ENCODE peak calls at places on chromosome 19, in nine cellular contexts. L is psoas muscle; R is activated CD4-positive, alpha-beta T cell treated with anti-CD3 and anti-CD28 coated beads, Interleukin-2, amount 10 ng/mL, durations not matched to agents 7 days and 5 days; Y is OCI-LY7; H is stimulated activated CD4-positive, alpha-beta T cell treated with anti-CD3 and anti-CD28 coated beads, Interleukin-4, amount 100 ng/mL, for 24 hours; F is HFF-Myc; C is activated CD4-positive, alpha-beta memory T cell treated with anti-CD3 and anti-CD28 coated beads, Interleukin-2, amount 10 ng/mL, durations not matched to agents 7 days and 5 days; D is GOT3; N is HEK293T. G is an unnamed sample.

GRCh38 chr19:35223856-35224505 is 4.6 kb downstream of the FAM187B start:
- DNase-seq in L (no peak), R (no peak), Y (no peak), H (peak), F (peak), C (peak), D (no peak), N (no peak), G (no peak)

GRCh38 chr19:43759515-43759914 is 4.8 kb upstream of the SMG9 start:
- DNase-seq in L (no peak), R (no peak), Y (peak), H (no peak), F (peak), C (no peak), D (no peak), N (no peak), G (no peak)

GRCh38 chr19:18322318-18322758 is 538 bp downstream of the LSM4 start:
- DNase-seq in L (peak), R (peak), Y (peak), H (peak), F (no peak), C (peak), D (no peak), N (no peak), G (peak)

GRCh38 chr19:41616785-41617621 is 9.9 kb downstream of the CEACAM4 start:
- DNase-seq in L (no peak), R (no peak), Y (peak), H (no peak), F (peak), C (no peak), D (no peak), N (peak), G (no peak)

GRCh38 chr19:3350014-3350663 is 16.2 kb upstream of the NFIC start:
- DNase-seq in L (no peak), R (no peak), Y (no peak), H (no peak), F (no peak), C (no peak), D (no peak), N (no peak), G (no peak)

GRCh38 chr19:49987159-49987698 is 26.3 kb upstream of the SIGLEC11 start:
- DNase-seq in L (peak), R (peak), Y (peak), H (peak), F (peak), C (peak), D (peak), N (peak), G (peak)

GRCh38 chr19:42023121-42023942 is 29.3 kb upstream of the ATP1A3 start:
- DNase-seq in L (no peak), R (peak), Y (peak), H (peak), F (no peak), C (peak), D (no peak), N (peak), G (no peak)

GRCh38 chr19:46209051-46209450 is 20.5 kb upstream of the IGFL1 start:
- DNase-seq in L (no peak), R (peak), Y (no peak), H (no peak), F (no peak), C (no peak), D (no peak), N (no peak), G (no peak)

GRCh38 chr19:56839665-56840451 is 668 bp downstream of the PEG3 start:
- DNase-seq in L (peak), R (no peak), Y (no peak), H (no peak), F (no peak), C (no peak), D (no peak), N (no peak), G (peak)